ENCODE peak calls at places on chromosomes 16 and 17, in four cellular contexts. D, G, E and H are unnamed samples.

GRCh38 chr16:69351309-69352027 is at the start of gene TMED6:
- DNase-seq in E (no peak), D (no peak), G (no peak), H (no peak)

GRCh38 chr17:56596741-56597494 is 3.4 kb downstream of the NOG start:
- DNase-seq in G (no peak), D (no peak), E (no peak), H (peak; percentile 69)

GRCh38 chr16:16027728-16028310 is 78.4 kb downstream of the ABCC1 start:
- DNase-seq in G (no peak), E (no peak), D (no peak), H (no peak)

GRCh38 chr17:60426596-60426995 is 4.3 kb downstream of the CHCT1 start:
- DNase-seq in G (no peak), D (no peak), E (no peak), H (no peak)

GRCh38 chr17:72699566-72699965 is 392.9 kb downstream of the SLC39A11 start:
- DNase-seq in G (peak; percentile 75), E (no peak), D (no peak), H (peak; percentile 94)

GRCh38 chr17:15213381-15214087 is 51.6 kb downstream of the PMP22 start:
- DNase-seq in G (no peak), D (peak; percentile 18), E (no peak), H (no peak)

GRCh38 chr16:21233521-21234150 is at the start of gene ANKS4B:
- DNase-seq in E (no peak), G (no peak), D (no peak), H (no peak)

GRCh38 chr17:41403409-41404023 is 6.1 kb upstream of the KRT31 start:
- DNase-seq in E (no peak), D (no peak), G (peak; percentile 17), H (no peak)

GRCh38 chr17:1992541-1992940 is 32.6 kb downstream of the RTN4RL1 start:
- DNase-seq in G (no peak), D (no peak), E (no peak), H (no peak)

GRCh38 chr16:73365010-73365409 is 317.1 kb upstream of the ZFHX3 start:
- DNase-seq in E (no peak), D (no peak), G (peak; percentile 10), H (no peak)

GRCh38 chr17:4721203-4722135 is 9.8 kb upstream of the MED11 start:
- DNase-seq in D (no peak), G (peak; percentile 60), E (no peak), H (peak; percentile 88)

GRCh38 chr16:84065536-84066132 is 23.0 kb upstream of the SLC38A8 start:
- DNase-seq in D (peak; percentile 59), G (peak; percentile 44), E (no peak), H (peak; percentile 49)

GRCh38 chr17:77426676-77427386 is 286.1 kb downstream of the SEC14L1 start:
- DNase-seq in D (no peak), G (no peak), E (no peak), H (no peak)

GRCh38 chr16:87837627-87838289 is 31.5 kb downstream of the SLC7A5 start:
- DNase-seq in E (no peak), G (no peak), D (no peak), H (no peak)

DNA sequence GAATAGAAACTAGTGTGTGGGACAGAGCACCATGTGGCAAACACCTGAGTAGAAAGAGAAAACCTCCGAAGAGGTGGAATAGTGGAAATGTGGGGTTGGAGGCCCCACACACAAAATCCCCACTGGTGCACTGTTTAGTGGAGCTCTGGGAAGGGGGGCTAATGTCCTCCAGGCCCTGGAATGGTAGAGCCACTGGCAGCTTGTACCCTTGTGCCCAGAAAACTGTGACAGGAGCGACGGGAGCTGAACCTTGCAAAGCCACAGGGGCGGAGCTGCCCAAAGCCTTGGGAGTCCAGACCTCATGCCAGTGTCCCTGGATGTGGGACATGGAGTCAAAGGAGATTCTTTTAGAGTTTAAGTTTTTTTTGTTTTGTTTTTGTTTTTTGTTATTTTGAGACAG is 50.6 kb downstream of the RNF112 start:
- DNase-seq in E (no peak), G (no peak), D (no peak), H (no peak)
- H3K27ac ChIP-seq in E (no peak overlapping the region), G (no peak overlapping the region), D (peak overlapping the region; percentile 76), H (no peak overlapping the region)

DNA sequence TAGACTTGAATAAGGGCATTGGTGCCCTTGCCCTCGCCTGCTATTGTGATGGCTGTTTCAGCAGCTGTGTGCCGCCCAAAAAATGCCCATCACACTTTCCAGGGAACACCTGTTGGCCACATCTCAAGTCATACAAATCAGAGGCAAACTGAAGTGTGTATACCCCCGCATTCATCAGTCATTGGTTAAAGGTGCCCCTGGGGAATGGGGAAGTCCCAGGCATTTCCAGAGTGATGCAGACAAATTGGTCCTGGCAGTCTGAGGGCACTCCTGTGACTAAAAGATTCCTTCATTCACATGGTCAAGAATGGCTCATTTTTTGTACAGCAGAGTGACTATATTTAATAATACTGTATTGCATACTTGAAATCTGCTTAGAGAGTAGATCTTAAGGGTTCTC is 103.0 kb upstream of the TMEM97 start:
- DNase-seq in G (no peak), D (no peak), E (no peak), H (no peak)
- H2AFZ ChIP-seq in G (no peak overlapping the region), D (no peak overlapping the region), E (no peak overlapping the region), H (no peak overlapping the region)

DNA sequence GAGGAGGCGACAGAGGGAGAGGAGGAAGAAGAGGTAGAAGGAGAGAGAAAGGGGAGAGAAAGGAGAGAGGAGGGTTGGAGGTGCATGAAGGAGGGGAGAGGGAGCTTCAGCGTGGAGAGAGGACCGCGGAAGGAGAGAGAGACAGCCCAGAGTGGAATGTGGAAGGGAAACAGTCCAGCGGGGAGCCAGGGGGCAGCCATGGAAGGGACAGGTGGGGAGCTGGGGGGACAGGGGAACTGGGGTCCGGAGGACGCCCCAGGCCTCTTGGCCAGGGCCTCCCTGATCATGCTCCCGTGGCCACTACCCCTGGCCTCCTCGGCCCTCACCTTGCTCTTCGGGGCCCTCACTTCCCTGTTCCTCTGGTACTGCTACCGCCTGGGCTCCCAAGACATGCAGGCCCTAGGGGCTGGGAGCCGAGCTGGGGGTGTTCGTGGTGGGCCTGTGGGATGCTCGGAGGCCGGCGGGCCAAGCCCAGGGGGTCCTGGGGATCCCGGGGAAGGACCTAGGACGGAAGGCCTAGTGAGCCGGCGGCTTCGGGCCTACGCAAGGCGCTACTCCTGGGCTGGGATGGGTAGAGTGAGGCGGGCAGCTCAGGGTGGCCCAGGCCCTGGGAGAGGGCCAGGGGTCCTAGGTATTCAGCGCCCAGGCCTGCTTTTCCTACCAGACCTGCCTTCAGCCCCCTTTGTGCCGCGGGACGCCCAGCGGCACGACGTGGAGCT is 759 bp downstream of the ASPHD1 start:
- DNase-seq in G (no peak), D (no peak), E (no peak), H (peak; percentile 84)
- H3K27ac ChIP-seq in G (peak overlapping the region; percentile 62), D (no peak overlapping the region), E (no peak overlapping the region), H (peak overlapping the region; percentile 79)

GRCh38 chr17:49224198-49224996 is 6.2 kb downstream of the PHOSPHO1 start:
- DNase-seq in E (no peak), G (no peak), D (peak; percentile 49), H (peak; percentile 44)

GRCh38 chr17:49223168-49223516 is 7.4 kb downstream of the PHOSPHO1 start:
- DNase-seq in D (no peak), E (no peak), G (no peak), H (peak; percentile 81)

GRCh38 chr17:49225554-49226236 is 4.9 kb downstream of the PHOSPHO1 start:
- DNase-seq in E (no peak), D (no peak), G (no peak), H (peak; percentile 46)

GRCh38 chr17:49223517-49224197 is 6.9 kb downstream of the PHOSPHO1 start:
- DNase-seq in E (no peak), D (peak; percentile 59), G (no peak), H (peak; percentile 98)

GRCh38 chr17:49224997-49225337 is 5.6 kb downstream of the PHOSPHO1 start:
- DNase-seq in E (no peak), D (no peak), G (no peak), H (peak; percentile 66)
- H2AFZ ChIP-seq in E (no peak overlapping the region), D (no peak overlapping the region), G (no peak overlapping the region), H (no peak overlapping the region)

GRCh38 chr17:10046259-10046658 is 141.2 kb upstream of the RCVRN start:
- DNase-seq in D (no peak), G (no peak), E (no peak), H (no peak)

GRCh38 chr17:10041287-10041612 is 136.2 kb upstream of the RCVRN start:
- DNase-seq in D (no peak), G (no peak), E (no peak), H (no peak)

GRCh38 chr17:10046786-10047609 is 141.9 kb upstream of the RCVRN start:
- DNase-seq in G (no peak), E (peak; percentile 82), D (no peak), H (no peak)

GRCh38 chr17:10041916-10042588 is 137.0 kb upstream of the RCVRN start:
- DNase-seq in D (no peak), G (no peak), E (peak; percentile 45), H (no peak)

GRCh38 chr17:10042589-10043244 is 137.6 kb upstream of the RCVRN start:
- DNase-seq in G (no peak), D (no peak), E (no peak), H (no peak)
- H3K27ac ChIP-seq in G (no peak overlapping the region), D (no peak overlapping the region), E (peak overlapping the region; percentile 46), H (no peak overlapping the region)

GRCh38 chr17:31469959-31470358 is 78.5 kb downstream of the RAB11FIP4 start:
- DNase-seq in E (no peak), D (no peak), G (no peak), H (peak; percentile 26)

GRCh38 chr17:31472137-31472536 is 80.7 kb downstream of the RAB11FIP4 start:
- DNase-seq in G (no peak), E (no peak), D (no peak), H (peak; percentile 77)

GRCh38 chr17:31470592-31470991 is 79.1 kb downstream of the RAB11FIP4 start:
- DNase-seq in G (no peak), E (no peak), D (no peak), H (peak; percentile 37)

GRCh38 chr17:31466096-31466495 is 74.6 kb downstream of the RAB11FIP4 start:
- DNase-seq in G (no peak), D (no peak), E (no peak), H (peak; percentile 57)

GRCh38 chr17:31467502-31468256 is 76.2 kb downstream of the RAB11FIP4 start:
- DNase-seq in D (no peak), E (no peak), G (no peak), H (peak; percentile 42)
- H2AFZ ChIP-seq in D (no peak overlapping the region), E (no peak overlapping the region), G (no peak overlapping the region), H (no peak overlapping the region)